ENCODE peak calls at places on chromosomes 13 and 19, in five cellular contexts. K is cardiac muscle cell, A is uterus, Z is endothelial cell of umbilical vein, M is heart left ventricle. O is an unnamed sample. For H3K4me1, the result is how much of the 10 kb centered on the place peaks cover.

GRCh38 chr13:20814224-20814910 is 40.6 kb upstream of the EEF1AKMT1 start:
- DNase-seq in K (peak), A (peak), Z (peak), M (peak), O (peak)

GRCh38 chr19:54430306-54431254 is 15.3 kb downstream of the TTYH1 start:
- DNase-seq in K (peak), A (no peak), Z (peak), M (peak), O (no peak)

GRCh38 chr19:33460221-33460908 is 61.2 kb downstream of the PEPD start:
- DNase-seq in K (no peak), A (no peak), Z (no peak), M (no peak), O (no peak)

GRCh38 chr13:51148223-51148951 is 37.3 kb upstream of the C13orf42 start:
- DNase-seq in K (peak), A (peak), Z (peak), M (no peak), O (no peak)

GRCh38 chr19:28880735-28881401 is 332.1 kb downstream of the UQCRFS1 start:
- DNase-seq in K (no peak), A (no peak), Z (no peak), M (no peak), O (no peak)

GRCh38 chr13:44259045-44260042 is 114.3 kb upstream of the SERP2 start:
- DNase-seq in K (peak), A (peak), Z (peak), M (no peak), O (no peak)

GRCh38 chr13:80444240-80445015 is 103.5 kb upstream of the SPRY2 start:
- DNase-seq in K (no peak), A (no peak), Z (no peak), M (no peak), O (no peak)

GRCh38 chr13:104143760-104144406 is 1077.7 kb upstream of the SLC10A2 start:
- DNase-seq in K (no peak), A (no peak), Z (peak), M (no peak), O (no peak)

GRCh38 chr13:114077938-114078335 is 54.5 kb downstream of the RASA3 start:
- DNase-seq in K (peak), A (peak), Z (no peak), M (no peak), O (no peak)

GRCh38 chr13:50149932-50150331 is 134.7 kb downstream of the KCNRG start:
- DNase-seq in K (peak), A (peak), Z (peak), M (peak), O (no peak)

GRCh38 chr13:68099616-68100015 is 869.5 kb upstream of the PCDH9 start:
- DNase-seq in K (peak), A (no peak), Z (no peak), M (no peak), O (no peak)

GRCh38 chr13:45799451-45799850 is 52.1 kb downstream of the SIAH3 start:
- DNase-seq in K (no peak), A (no peak), Z (no peak), M (no peak), O (no peak)

GRCh38 chr13:49218493-49219051 is 1.6 kb upstream of the MLNR start:
- DNase-seq in K (peak), A (no peak), Z (no peak), M (no peak), O (no peak)

GRCh38 chr13:108496364-108497215 is 132.8 kb upstream of the MYO16 start:
- DNase-seq in K (peak), A (no peak), Z (no peak), M (no peak), O (no peak)

GRCh38 chr13:38941353-38941945 is 49.2 kb downstream of the STOML3 start:
- DNase-seq in K (peak), A (no peak), Z (no peak), M (no peak), O (no peak)

GRCh38 chr13:87042946-87043345 is 628.2 kb upstream of the SLITRK5 start:
- DNase-seq in K (no peak), A (no peak), Z (no peak), M (no peak), O (no peak)

GRCh38 chr13:97261254-97262015 is 39.3 kb downstream of the MBNL2 start:
- DNase-seq in K (no peak), A (no peak), Z (no peak), M (no peak), O (no peak)
- H3K4me1 ChIP-seq in K (under half), A (under half), Z (half or more), M (half or more), O (under half)

GRCh38 chr13:97300871-97301270 is 78.7 kb downstream of the MBNL2 start:
- DNase-seq in K (no peak), A (no peak), Z (no peak), M (no peak), O (no peak)
- H3K4me1 ChIP-seq in K (under half), A (under half), Z (under half), M (half or more), O (under half)

DNA sequence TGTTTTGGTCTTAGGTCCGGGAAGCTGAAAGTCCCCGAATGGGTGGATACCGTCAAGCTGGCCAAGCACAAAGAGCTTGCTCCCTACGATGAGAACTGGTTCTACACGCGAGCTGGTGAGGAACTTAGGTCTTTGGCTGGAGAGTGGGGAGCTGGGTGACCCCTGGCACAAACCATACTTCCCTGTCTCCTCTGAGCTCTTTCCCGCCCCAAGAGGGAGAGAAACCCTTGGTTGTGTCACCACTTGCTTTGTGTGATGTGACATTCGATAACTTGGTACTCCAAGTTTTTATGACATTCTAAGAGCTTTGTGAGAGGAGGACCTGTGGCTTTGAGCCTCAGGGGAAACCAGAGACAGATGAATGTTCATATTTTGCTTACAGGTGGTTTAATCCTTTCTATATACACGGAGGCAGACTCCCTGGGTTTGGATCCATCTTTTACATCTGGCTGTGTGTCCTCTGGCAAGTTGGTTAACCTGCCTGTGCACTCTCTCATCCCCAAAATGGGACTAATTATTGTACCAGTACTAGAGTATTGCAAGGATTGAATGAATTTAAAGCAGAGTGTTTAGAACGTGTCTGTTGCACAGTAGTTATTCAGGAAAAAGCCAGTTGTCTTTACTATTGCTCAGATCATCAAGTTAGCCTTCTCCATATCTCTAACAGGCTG is 1.2 kb downstream of the RPS19 start:
- DNase-seq in K (no peak), A (no peak), Z (no peak), M (no peak), O (no peak)
- H3K4me1 ChIP-seq in K (under half), A (under half), Z (under half), M (under half), O (under half)

DNA sequence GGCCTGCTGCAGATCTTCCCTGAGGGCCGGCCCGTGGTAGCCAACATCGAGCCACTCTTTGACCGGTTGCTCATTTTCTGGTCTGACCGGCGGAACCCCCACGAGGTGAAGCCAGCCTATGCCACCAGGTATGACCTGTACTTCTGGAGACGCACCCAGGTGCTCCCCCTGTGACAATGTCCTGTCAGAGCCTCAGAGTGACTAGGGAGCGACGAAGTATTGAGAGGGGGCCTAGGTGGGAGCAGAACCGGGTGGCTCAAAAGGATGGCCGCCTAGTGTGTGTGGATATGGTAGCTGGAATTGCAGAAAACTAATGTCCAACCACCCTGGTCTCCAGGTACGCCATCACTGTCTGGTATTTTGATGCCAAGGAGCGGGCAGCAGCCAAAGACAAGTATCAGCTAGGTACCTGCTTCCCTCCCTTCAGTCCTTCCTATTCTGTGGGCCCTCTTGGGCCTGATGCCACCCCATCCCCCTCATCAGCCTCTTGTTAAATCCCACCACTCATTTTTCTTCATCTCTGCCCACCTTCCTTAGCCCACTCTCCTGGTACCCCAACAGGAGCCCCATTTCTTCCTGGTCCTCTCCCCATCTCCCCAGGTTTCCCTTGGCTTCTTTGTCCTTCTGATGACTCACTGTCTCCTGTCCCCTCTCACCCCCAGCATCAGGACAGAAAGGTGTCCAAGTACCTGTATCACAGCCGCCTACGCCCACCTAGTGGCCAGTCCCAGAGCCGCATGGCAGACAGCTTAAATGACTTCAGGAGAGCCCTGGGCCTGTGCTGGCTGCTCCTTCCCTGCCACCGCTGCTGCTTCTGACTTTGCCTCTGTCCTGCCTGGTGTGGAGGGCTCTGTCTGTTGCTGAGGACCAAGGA is 8.4 kb downstream of the EGLN2 start:
- DNase-seq in K (no peak), A (peak), Z (no peak), M (no peak), O (no peak)
- H3K4me1 ChIP-seq in K (under half), A (under half), Z (half or more), M (half or more), O (under half)

DNA sequence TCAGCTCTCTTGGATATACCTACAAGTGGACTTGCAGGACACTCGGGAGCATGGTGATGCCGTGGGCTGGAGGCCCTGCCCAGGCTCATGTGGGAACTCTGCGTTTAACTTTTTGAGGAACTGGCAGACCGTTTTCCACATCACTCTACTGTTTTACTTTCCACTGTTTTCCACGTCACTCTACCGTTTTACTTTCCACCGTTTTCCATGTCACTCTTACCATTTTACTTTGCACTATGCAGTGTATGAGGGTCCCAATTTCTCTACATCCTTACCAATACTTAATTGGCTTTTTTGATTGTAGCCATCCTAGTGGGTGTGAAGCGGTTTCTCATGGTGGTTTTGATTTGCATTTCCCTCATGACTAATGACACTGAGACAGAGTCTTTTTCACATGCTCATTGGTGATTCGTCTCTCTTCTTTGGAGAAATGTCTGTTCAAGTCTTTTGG is 40.5 kb downstream of the GATAD2A start:
- DNase-seq in K (no peak), A (no peak), Z (no peak), M (no peak), O (no peak)
- H3K4me1 ChIP-seq in K (under half), A (under half), Z (under half), M (half or more), O (under half)

DNA sequence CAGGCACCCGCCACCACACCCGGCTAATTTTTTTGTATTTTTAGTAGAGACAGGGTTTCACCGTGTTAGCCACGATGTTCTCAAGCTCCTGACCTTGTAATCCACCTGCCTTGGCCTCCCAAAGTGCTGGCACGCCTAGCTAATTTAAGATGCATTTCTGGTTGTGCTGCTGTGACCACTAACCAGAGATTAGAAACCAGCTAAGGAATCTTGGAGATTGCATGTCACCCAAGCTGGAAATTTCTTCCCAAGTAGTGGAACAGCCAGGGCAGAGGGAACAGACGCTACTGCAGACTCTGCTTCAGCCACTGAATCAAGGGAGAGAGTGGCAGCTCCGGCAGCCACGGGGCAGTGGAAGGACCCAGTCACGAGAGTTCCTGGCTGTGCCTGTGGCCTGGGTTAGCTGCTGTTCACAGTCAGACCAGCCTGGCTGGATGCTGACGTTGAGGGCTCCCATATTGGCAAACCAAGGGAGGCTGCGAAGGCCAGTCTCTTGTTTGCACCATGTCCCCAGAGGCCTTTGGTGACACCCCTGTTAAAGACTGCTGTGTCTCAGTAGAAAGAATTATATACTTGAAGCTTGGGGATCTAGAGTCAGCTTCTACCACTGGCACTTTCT is 7.9 kb downstream of the TPM4 start:
- DNase-seq in K (no peak), A (no peak), Z (no peak), M (no peak), O (no peak)
- H3K4me1 ChIP-seq in K (under half), A (under half), Z (under half), M (under half), O (under half)

DNA sequence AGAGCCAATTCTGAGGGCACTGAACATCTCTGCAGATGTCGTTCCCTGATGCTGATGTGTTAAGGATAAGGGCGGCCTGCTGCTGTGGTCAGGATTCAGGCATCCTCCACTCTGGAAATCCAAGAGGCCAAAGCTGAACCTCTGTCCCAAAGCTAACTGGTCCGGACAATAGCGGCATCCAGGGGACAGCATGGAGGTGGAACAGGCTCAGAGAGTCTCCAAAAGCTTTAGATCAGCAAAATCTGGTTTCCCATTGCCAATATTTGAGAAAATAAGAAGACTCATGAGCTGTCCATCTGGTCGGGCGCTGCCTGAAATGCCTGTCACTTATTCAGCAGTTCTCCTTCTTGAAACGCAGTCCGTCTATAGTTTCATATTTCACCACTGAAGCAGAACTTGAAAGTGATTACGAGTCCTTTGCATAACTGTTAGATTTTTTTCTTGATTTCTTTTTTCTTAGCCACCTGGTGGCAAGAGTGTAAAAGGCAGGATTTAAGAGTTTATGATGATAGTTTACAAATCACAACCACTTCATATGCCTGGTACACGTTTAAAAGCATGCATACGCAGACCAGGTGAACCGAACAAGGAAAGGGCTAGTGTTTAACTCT is 45.9 kb downstream of the GGACT start:
- DNase-seq in K (peak), A (no peak), Z (peak), M (no peak), O (no peak)
- H3K4me1 ChIP-seq in K (under half), A (under half), Z (under half), M (under half), O (under half)

GRCh38 chr19:5128932-5129389 is 160.0 kb downstream of the KDM4B start:
- DNase-seq in K (peak), A (peak), Z (peak), M (peak), O (no peak)

GRCh38 chr19:5128251-5128931 is 159.5 kb downstream of the KDM4B start:
- DNase-seq in K (peak), A (peak), Z (peak), M (peak), O (no peak)

GRCh38 chr19:5125797-5126497 is 157.0 kb downstream of the KDM4B start:
- DNase-seq in K (peak), A (no peak), Z (no peak), M (no peak), O (no peak)

GRCh38 chr19:5126498-5127223 is 157.7 kb downstream of the KDM4B start:
- DNase-seq in K (no peak), A (no peak), Z (no peak), M (no peak), O (no peak)

DNA sequence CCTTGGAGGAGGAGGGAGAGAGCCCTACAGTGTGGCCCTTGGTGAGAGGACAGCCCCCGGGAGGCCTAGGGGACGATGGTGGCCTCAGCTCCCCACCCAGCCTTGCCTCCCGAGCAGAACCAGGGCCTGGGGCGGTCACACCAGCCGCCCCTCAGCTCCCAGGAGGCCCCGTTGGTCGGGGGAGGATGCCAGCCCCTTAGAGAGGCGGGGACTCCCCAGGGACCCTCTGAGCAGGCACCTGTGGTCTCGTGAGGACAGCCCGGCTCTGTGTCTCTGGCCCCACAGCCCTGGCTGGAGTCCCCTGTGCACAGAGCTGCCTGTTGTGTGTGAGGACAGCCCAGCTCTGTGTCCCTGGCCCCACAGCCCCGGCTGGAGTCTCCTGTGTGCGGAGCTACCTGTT is 158.8 kb downstream of the KDM4B start:
- DNase-seq in K (no peak), A (no peak), Z (no peak), M (no peak), O (no peak)
- H3K4me1 ChIP-seq in K (half or more), A (under half), Z (under half), M (under half), O (under half)

DNA sequence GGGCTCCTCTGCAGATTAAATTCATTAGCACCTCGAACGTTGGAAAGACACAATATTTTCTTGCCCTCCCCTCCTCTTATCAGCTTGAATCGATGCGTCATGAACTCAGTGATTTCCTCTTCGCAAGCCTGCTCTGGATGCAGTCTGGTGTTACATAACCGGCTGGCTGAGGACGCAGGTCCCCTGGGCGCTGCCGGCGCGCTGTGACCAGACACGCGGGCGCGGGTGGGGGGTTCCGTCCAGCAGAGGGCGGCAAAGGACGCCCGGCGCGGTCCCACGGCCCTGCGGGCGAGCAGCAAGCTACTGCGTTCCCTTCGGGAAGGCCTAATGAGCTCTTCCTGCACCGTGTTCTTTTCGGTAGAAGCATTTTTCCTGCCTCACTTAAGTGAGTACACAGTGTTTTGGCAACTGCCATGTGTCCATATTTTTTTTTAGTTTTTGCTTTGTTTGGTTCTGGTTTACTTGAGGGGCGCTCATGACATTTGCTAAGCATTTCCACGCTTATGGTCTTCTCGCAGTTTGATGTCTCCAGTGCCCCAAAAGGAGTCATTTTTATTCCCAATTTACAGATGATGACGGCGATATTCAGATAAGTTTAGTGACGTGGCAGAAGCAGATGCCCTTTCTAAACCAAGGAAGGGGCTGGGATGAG is 112.2 kb upstream of the MBNL2 start:
- DNase-seq in K (peak), A (peak), Z (peak), M (peak), O (peak)
- H3K4me1 ChIP-seq in K (under half), A (under half), Z (under half), M (under half), O (under half)

DNA sequence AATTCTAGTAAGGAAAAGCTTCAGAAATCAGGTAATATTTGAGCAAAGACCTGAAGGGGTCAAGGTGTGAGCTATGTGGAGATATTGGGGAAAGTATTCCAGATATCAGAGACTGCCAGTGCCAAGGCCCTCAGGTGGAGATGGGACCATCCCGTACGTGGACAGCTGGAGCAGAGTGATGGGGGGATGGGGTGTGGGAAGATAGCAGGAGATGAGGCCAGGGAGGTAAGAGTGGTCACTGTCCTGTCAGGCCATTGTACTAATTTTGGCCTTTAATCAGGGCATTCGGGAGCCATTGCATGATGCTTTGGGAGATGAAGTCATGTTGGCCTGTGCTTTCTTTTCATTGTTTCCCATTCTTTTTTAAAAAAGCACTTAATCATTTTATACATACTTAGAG is 13.1 kb upstream of the GPR18 start:
- DNase-seq in K (no peak), A (no peak), Z (no peak), M (no peak), O (no peak)
- H3K4me1 ChIP-seq in K (under half), A (under half), Z (under half), M (under half), O (under half)

O was measured in RWPE2.